ENCODE peak calls at places on chromosomes 4 and X, in five cellular contexts. One of them, this sample, is unnamed.

GRCh38 chrX:144810539-144810938 is 436.8 kb upstream of the SPANXN1 start:
- DNase-seq in prostate gland: no peak
- DNase-seq in sigmoid colon: no peak
- DNase-seq in spleen: no peak
- DNase-seq in GM23338: no peak
- DNase-seq in this sample: no peak

GRCh38 chr4:37602454-37603069 is 83.6 kb downstream of the RELL1 start:
- DNase-seq in spleen: no peak
- DNase-seq in sigmoid colon: no peak
- DNase-seq in GM23338: peak
- DNase-seq in prostate gland: no peak
- DNase-seq in this sample: no peak

GRCh38 chr4:77481856-77482255 is 123.8 kb upstream of the CXCL13 start:
- DNase-seq in GM23338: no peak
- DNase-seq in spleen: no peak
- DNase-seq in prostate gland: no peak
- DNase-seq in sigmoid colon: no peak
- DNase-seq in this sample: no peak

GRCh38 chrX:72020788-72021187 is 110.1 kb downstream of the NHSL2 start:
- DNase-seq in sigmoid colon: no peak
- DNase-seq in prostate gland: no peak
- DNase-seq in GM23338: no peak
- DNase-seq in spleen: no peak
- DNase-seq in this sample: no peak

GRCh38 chr4:76308548-76308947 is 2.0 kb downstream of the STBD1 start:
- DNase-seq in GM23338: no peak
- DNase-seq in sigmoid colon: no peak
- DNase-seq in prostate gland: no peak
- DNase-seq in spleen: no peak
- DNase-seq in this sample: no peak

GRCh38 chrX:19179389-19179788 is 57.1 kb upstream of the ADGRG2 start:
- DNase-seq in prostate gland: no peak
- DNase-seq in sigmoid colon: no peak
- DNase-seq in GM23338: no peak
- DNase-seq in spleen: no peak
- DNase-seq in this sample: no peak

GRCh38 chr4:126458993-126459392 is 1144.2 kb downstream of the FAT4 start:
- DNase-seq in GM23338: no peak
- DNase-seq in sigmoid colon: no peak
- DNase-seq in spleen: no peak
- DNase-seq in prostate gland: no peak
- DNase-seq in this sample: no peak

GRCh38 chrX:134603806-134604700 is 54.2 kb downstream of the PLAC1 start:
- DNase-seq in prostate gland: no peak
- DNase-seq in sigmoid colon: no peak
- DNase-seq in spleen: no peak
- DNase-seq in GM23338: peak
- DNase-seq in this sample: peak

GRCh38 chr4:108170729-108171540 is 2.2 kb upstream of the LEF1 start:
- DNase-seq in prostate gland: no peak
- DNase-seq in sigmoid colon: no peak
- DNase-seq in spleen: no peak
- DNase-seq in GM23338: peak
- DNase-seq in this sample: no peak
- H3K4me3 ChIP-seq in prostate gland: no peak
- H3K4me3 ChIP-seq in sigmoid colon: no peak
- H3K4me3 ChIP-seq in spleen: peak
- H3K4me3 ChIP-seq in GM23338: peak
- H3K4me3 ChIP-seq in this sample: no peak

GRCh38 chr4:78621395-78621794 is 69.8 kb downstream of the ANXA3 start:
- DNase-seq in spleen: no peak
- DNase-seq in GM23338: no peak
- DNase-seq in sigmoid colon: no peak
- DNase-seq in prostate gland: no peak
- DNase-seq in this sample: no peak
- TF ChIP-seq POLR2AphosphoS5 in spleen: no peak
- TF ChIP-seq POLR2AphosphoS5 in GM23338: no peak
- TF ChIP-seq POLR2AphosphoS5 in sigmoid colon: no peak
- TF ChIP-seq POLR2AphosphoS5 in prostate gland: no peak
- TF ChIP-seq POLR2AphosphoS5 in this sample: no peak

DNA sequence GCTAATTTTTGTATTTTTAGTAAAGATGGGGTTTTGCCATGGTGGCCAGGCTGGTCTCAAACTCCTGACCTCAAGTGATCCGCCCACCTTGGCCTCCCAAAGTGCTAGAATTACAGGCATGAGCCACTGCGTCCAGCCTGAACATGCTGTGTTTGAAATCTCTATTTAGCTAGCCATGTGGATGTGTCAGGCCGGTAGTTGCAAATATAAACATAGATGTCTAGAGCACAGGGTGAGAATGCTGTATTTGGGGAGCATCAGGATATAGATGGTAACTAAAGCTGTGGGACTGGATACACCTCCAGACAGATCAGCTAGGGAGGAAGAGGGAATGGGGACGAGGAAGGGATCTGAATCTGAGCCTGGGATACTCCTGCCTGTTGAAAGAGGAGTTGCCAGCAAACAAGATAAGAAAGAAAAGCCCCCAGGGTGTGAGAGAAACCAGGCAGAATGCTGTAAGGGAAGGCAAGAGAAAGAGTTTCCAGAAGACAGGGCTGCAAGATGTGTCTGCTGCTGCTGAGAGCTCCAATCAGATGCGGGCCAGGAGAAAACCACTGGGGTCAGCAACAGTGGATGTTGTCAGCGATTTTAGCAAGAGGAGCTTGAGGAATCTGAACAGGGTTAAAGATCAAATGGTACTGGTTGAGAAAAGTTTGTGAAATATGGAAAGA is 177.4 kb downstream of the PALLD start:
- DNase-seq in GM23338: no peak
- DNase-seq in sigmoid colon: no peak
- DNase-seq in spleen: no peak
- DNase-seq in prostate gland: no peak
- DNase-seq in this sample: no peak
- H3K27ac ChIP-seq in GM23338: no peak
- H3K27ac ChIP-seq in sigmoid colon: no peak
- H3K27ac ChIP-seq in spleen: no peak
- H3K27ac ChIP-seq in prostate gland: no peak
- H3K27ac ChIP-seq in this sample: no peak

DNA sequence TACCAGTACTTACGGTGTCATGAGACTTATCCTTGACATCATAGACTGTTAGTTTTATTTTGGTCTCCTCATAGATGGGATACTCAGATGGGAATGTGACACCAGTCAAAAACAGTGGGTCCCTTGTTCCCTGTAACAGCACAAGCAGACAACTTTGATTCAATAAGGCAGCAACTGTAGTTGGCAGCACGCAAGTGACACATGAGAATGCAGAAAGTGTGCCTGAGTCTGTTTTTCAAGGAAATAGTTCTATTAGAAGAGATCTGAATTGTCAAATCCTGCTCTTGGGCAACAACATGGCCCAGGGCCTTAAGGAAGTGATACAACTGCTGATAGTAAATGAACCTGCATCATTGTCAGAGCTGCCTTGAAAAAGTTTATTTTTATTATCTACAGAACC is 443.2 kb downstream of the INPP4B start:
- DNase-seq in sigmoid colon: no peak
- DNase-seq in spleen: no peak
- DNase-seq in prostate gland: peak
- DNase-seq in GM23338: no peak
- DNase-seq in this sample: no peak
- H3K4me3 ChIP-seq in sigmoid colon: no peak
- H3K4me3 ChIP-seq in spleen: peak
- H3K4me3 ChIP-seq in prostate gland: no peak
- H3K4me3 ChIP-seq in GM23338: no peak
- H3K4me3 ChIP-seq in this sample: no peak

GRCh38 chr4:100984901-100985300 is 362.4 kb downstream of the PPP3CA start:
- DNase-seq in sigmoid colon: no peak
- DNase-seq in spleen: no peak
- DNase-seq in prostate gland: no peak
- DNase-seq in GM23338: no peak
- DNase-seq in this sample: no peak

GRCh38 chr4:100982345-100982744 is 365.0 kb downstream of the PPP3CA start:
- DNase-seq in GM23338: no peak
- DNase-seq in prostate gland: no peak
- DNase-seq in spleen: no peak
- DNase-seq in sigmoid colon: no peak
- DNase-seq in this sample: no peak

GRCh38 chr4:100983426-100983825 is 363.9 kb downstream of the PPP3CA start:
- DNase-seq in prostate gland: no peak
- DNase-seq in GM23338: no peak
- DNase-seq in sigmoid colon: no peak
- DNase-seq in spleen: no peak
- DNase-seq in this sample: no peak

GRCh38 chr4:100977746-100978397 is 369.5 kb downstream of the PPP3CA start:
- DNase-seq in prostate gland: peak
- DNase-seq in spleen: no peak
- DNase-seq in sigmoid colon: no peak
- DNase-seq in GM23338: no peak
- DNase-seq in this sample: no peak

DNA sequence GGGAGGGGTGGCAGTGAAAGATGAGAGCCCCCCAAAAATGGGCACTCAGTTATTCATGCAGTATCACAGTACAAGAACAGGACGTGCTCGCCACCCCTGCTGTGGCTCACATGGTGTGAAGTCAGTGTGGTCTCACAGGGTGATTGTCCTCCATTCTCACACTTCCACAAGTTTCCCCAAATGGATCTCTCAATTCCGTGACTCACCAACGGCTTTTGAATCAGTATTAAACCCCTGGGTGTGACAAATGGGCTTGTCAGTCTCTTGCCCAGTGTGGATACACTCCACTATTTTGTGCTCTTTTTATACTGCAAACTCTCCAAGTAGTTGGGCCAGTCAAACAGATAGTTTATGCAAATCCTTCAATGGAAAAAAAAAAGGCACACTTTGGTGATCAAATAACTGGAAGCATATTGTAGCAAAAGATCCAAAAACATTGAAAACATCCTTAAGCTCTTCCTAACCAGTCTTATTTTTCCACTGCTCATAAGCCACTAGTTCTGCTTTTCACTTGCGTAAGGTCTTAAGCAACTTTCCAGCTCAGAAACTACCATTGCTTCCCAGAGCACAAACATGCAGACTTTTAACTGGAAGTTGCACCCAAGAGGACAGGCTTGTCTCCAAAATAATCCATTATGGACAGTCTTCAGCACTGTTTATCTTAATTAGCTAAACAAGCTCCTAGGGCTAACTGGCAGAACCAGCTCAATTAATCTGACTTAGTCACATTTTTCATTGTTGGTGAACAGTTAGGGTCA is 365.7 kb downstream of the PPP3CA start:
- DNase-seq in spleen: peak
- DNase-seq in sigmoid colon: no peak
- DNase-seq in prostate gland: no peak
- DNase-seq in GM23338: no peak
- DNase-seq in this sample: peak
- TF ChIP-seq POLR2AphosphoS5 in spleen: no peak
- TF ChIP-seq POLR2AphosphoS5 in sigmoid colon: no peak
- TF ChIP-seq POLR2AphosphoS5 in prostate gland: no peak
- TF ChIP-seq POLR2AphosphoS5 in GM23338: no peak
- TF ChIP-seq POLR2AphosphoS5 in this sample: peak

GRCh38 chrX:107684956-107685385 is 56.7 kb downstream of the PRPS1 start:
- DNase-seq in sigmoid colon: peak
- DNase-seq in prostate gland: peak
- DNase-seq in spleen: peak
- DNase-seq in GM23338: peak
- DNase-seq in this sample: peak
- H3K27ac ChIP-seq in sigmoid colon: peak
- H3K27ac ChIP-seq in prostate gland: peak
- H3K27ac ChIP-seq in spleen: no peak
- H3K27ac ChIP-seq in GM23338: no peak
- H3K27ac ChIP-seq in this sample: peak

GRCh38 chrX:119757979-119758681 is at the start of gene SOWAHD:
- DNase-seq in sigmoid colon: peak
- DNase-seq in spleen: peak
- DNase-seq in GM23338: peak
- DNase-seq in prostate gland: no peak
- DNase-seq in this sample: peak
- H3K4me3 ChIP-seq in sigmoid colon: peak
- H3K4me3 ChIP-seq in spleen: peak
- H3K4me3 ChIP-seq in GM23338: peak
- H3K4me3 ChIP-seq in prostate gland: peak
- H3K4me3 ChIP-seq in this sample: peak

DNA sequence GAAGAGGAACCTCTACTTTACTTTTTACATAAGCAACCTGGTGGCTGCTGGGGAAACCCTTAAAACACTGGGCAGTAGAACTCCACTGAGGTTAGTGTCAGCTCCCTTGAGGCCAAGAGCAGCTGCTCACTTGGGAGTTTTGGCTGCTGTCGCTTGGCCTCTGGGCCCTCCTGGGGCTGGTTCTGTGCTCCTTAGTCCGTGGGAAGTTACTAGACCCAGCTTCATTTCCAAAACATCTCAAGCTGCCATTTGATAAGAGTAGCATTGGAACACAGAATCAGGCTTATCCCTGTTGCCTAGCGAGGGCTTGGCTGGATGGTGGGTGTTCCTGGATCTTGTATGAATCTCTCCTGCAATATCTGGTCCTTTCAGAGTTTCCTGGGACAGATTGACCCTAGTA is 26.1 kb downstream of the RNF4 start:
- DNase-seq in GM23338: no peak
- DNase-seq in spleen: no peak
- DNase-seq in sigmoid colon: no peak
- DNase-seq in prostate gland: no peak
- DNase-seq in this sample: no peak
- TF ChIP-seq POLR2AphosphoS5 in GM23338: no peak
- TF ChIP-seq POLR2AphosphoS5 in spleen: no peak
- TF ChIP-seq POLR2AphosphoS5 in sigmoid colon: no peak
- TF ChIP-seq POLR2AphosphoS5 in prostate gland: no peak
- TF ChIP-seq POLR2AphosphoS5 in this sample: no peak

GRCh38 chr4:147056951-147057630 is 111.4 kb upstream of the TTC29 start:
- DNase-seq in spleen: no peak
- DNase-seq in sigmoid colon: no peak
- DNase-seq in GM23338: no peak
- DNase-seq in prostate gland: no peak
- DNase-seq in this sample: no peak
- H3K27ac ChIP-seq in spleen: peak
- H3K27ac ChIP-seq in sigmoid colon: peak
- H3K27ac ChIP-seq in GM23338: no peak
- H3K27ac ChIP-seq in prostate gland: no peak
- H3K27ac ChIP-seq in this sample: no peak

GRCh38 chr4:158721680-158722079 is 1.5 kb downstream of the PPID start:
- DNase-seq in prostate gland: no peak
- DNase-seq in GM23338: no peak
- DNase-seq in spleen: no peak
- DNase-seq in sigmoid colon: no peak
- DNase-seq in this sample: no peak
- H3K4me3 ChIP-seq in prostate gland: no peak
- H3K4me3 ChIP-seq in GM23338: peak
- H3K4me3 ChIP-seq in spleen: peak
- H3K4me3 ChIP-seq in sigmoid colon: no peak
- H3K4me3 ChIP-seq in this sample: no peak

This sample was measured in HL-60.